ENCODE peak calls at places on chromosome 12, in six cellular contexts. Y is epithelial cell of esophagus, D is MM.1S, K is choroid plexus epithelial cell, W is heart right ventricle, N is AG10803. E is an unnamed sample.

GRCh38 chr12:54053625-54054441 is at the start of gene HOXC4:
- DNase-seq in Y (no peak), D (no peak), K (no peak), W (no peak), N (no peak), E (peak)

GRCh38 chr12:68813242-68813593 is 5.2 kb downstream of the MDM2 start:
- DNase-seq in Y (no peak), D (no peak), K (no peak), W (no peak), N (no peak), E (no peak)

GRCh38 chr12:67515679-67516363 is 132.7 kb upstream of the DYRK2 start:
- DNase-seq in Y (no peak), D (peak), K (peak), W (no peak), N (no peak), E (peak)

GRCh38 chr12:113261847-113262470 is 40.7 kb downstream of the TPCN1 start:
- DNase-seq in Y (no peak), D (no peak), K (peak), W (no peak), N (no peak), E (no peak)

GRCh38 chr12:31874961-31875608 is 84.1 kb upstream of the RESF1 start:
- DNase-seq in Y (peak), D (peak), K (peak), W (peak), N (peak), E (peak)

GRCh38 chr12:67982165-67982563 is 7.1 kb upstream of the IFNG-AS1 start:
- DNase-seq in Y (no peak), D (no peak), K (peak), W (no peak), N (peak), E (no peak)

GRCh38 chr12:71627438-71628002 is 36.1 kb downstream of the ZFC3H1 start:
- DNase-seq in Y (no peak), D (no peak), K (no peak), W (no peak), N (no peak), E (no peak)

GRCh38 chr12:109696485-109697269 is 16.9 kb upstream of the FAM222A start:
- DNase-seq in Y (peak), D (no peak), K (peak), W (no peak), N (no peak), E (no peak)

GRCh38 chr12:131773582-131774221 is 54.5 kb upstream of the MMP17 start:
- DNase-seq in Y (no peak), D (peak), K (no peak), W (no peak), N (no peak), E (peak)

GRCh38 chr12:31265722-31266121 is 60.2 kb downstream of the SINHCAF start:
- DNase-seq in Y (no peak), D (no peak), K (no peak), W (no peak), N (no peak), E (no peak)

GRCh38 chr12:123444396-123445026 is 8.0 kb upstream of the RILPL2 start:
- DNase-seq in Y (peak), D (no peak), K (peak), W (no peak), N (peak), E (no peak)

GRCh38 chr12:46830731-46831334 is 5.0 kb upstream of the SLC38A4 start:
- DNase-seq in Y (peak), D (no peak), K (no peak), W (peak), N (no peak), E (no peak)

GRCh38 chr12:51391047-51391837 is at the start of gene GALNT6:
- DNase-seq in Y (peak), D (peak), K (no peak), W (peak), N (no peak), E (no peak)

GRCh38 chr12:65695077-65695865 is 129.0 kb upstream of the HMGA2 start:
- DNase-seq in Y (peak), D (no peak), K (peak), W (no peak), N (peak), E (no peak)

GRCh38 chr12:103908877-103909276 is 21.3 kb upstream of the HSP90B1 start:
- DNase-seq in Y (no peak), D (no peak), K (peak), W (no peak), N (peak), E (no peak)

GRCh38 chr12:19515179-19515578 is 75.9 kb downstream of the AEBP2 start:
- DNase-seq in Y (peak), D (no peak), K (peak), W (no peak), N (no peak), E (no peak)

GRCh38 chr12:81610955-81611889 is 147.9 kb downstream of the PPFIA2 start:
- DNase-seq in Y (peak), D (peak), K (peak), W (no peak), N (no peak), E (no peak)

GRCh38 chr12:88578274-88578673 is 2.0 kb downstream of the KITLG start:
- DNase-seq in Y (no peak), D (no peak), K (peak), W (no peak), N (no peak), E (no peak)

GRCh38 chr12:42705863-42706262 is 116.3 kb upstream of the PRICKLE1 start:
- DNase-seq in Y (peak), D (no peak), K (peak), W (peak), N (peak), E (no peak)

GRCh38 chr12:57904848-57905811 is 36.2 kb upstream of the ATP23 start:
- DNase-seq in Y (peak), D (peak), K (peak), W (peak), N (peak), E (peak)

GRCh38 chr12:101013993-101014392 is 196.0 kb downstream of the SLC5A8 start:
- DNase-seq in Y (no peak), D (no peak), K (no peak), W (no peak), N (no peak), E (no peak)

GRCh38 chr12:54201001-54201794 is 12.4 kb upstream of the SMUG1 start:
- DNase-seq in Y (peak), D (peak), K (peak), W (peak), N (peak), E (no peak)

GRCh38 chr12:129393357-129393937 is 510.4 kb downstream of the TMEM132D start:
- DNase-seq in Y (no peak), D (no peak), K (no peak), W (no peak), N (no peak), E (no peak)

GRCh38 chr12:22046968-22047390 is 961 bp downstream of the CMAS start:
- DNase-seq in Y (no peak), D (no peak), K (peak), W (no peak), N (no peak), E (no peak)

DNA sequence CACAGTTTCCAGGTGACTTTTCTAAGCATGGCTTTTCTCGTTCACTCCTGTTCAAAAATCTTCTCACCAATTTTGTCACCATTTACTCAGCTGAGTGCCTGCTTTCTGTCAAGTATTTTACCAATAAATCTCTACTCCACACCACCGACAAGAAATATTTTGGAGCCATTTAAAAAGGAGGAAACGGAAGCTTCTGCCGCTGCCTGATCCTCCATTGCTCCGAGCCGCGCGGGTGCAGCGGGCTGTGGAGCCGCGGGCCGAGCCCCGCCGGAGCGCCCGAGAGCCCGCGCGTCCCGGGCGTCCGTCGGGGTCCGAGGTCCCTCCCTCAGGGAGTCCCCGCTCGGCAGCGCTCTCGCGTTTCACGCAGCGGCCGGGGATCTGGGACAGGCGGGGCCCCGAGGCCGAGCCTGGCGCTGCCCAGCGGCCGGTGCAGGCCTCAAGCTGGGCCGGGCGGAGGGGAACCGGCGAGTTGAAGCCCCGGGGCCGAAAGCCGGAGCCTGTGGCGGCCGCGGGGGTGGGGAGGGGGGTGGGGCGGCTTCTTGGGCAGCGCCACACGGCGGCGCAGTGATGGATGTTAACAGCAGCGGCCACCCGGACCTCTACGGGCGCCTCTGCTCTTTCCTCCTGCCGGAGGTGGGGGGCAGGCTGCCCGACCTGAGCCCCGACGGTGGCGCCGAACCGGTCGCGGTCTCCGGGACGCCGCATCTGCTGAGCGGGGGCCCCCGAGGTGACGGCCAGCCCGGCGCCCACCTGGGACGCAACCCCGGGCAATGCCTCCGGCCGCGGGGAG is 1.1 kb upstream of the HEBP1 start:
- DNase-seq in Y (peak), D (peak), K (peak), W (peak), N (peak), E (no peak)
- TF ChIP-seq CTCF in Y (peak), D (peak), K (peak), W (peak), N (peak), E (peak)

GRCh38 chr12:120726510-120726793 is 826 bp downstream of the ACADS start:
- DNase-seq in Y (no peak), D (no peak), K (no peak), W (no peak), N (no peak), E (no peak)
- H3K4me3 ChIP-seq in Y (no peak), D (peak), K (no peak), W (peak), N (peak), E (peak)

DNA sequence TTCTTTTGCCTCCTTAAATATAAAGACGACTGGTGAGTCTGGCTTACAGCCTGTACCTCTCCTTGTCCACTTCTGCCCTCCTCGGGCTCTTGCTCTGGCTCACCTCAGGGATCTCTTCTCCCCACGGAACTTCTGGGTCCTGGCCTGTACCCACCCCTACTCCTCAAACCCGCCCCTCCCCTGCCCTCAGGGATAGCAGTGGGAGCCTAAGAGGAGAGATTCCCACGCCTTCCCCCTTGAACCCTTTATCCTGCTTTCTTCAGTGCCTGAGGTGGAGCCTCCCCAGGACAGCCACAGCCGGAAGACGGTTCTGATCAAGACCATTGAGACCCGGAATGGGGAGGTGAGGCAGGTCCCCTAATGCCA is 2.7 kb downstream of the PRPH start:
- DNase-seq in Y (no peak), D (no peak), K (no peak), W (no peak), N (no peak), E (no peak)
- TF ChIP-seq CTCF in Y (no peak), D (no peak), K (no peak), W (no peak), N (no peak), E (no peak)

GRCh38 chr12:29149691-29150382 is 759 bp downstream of the FAR2 start:
- DNase-seq in Y (no peak), D (no peak), K (no peak), W (peak), N (no peak), E (no peak)
- H3K4me3 ChIP-seq in Y (peak), D (peak), K (peak), W (peak), N (peak), E (peak)

GRCh38 chr12:120686690-120687569 is at the start of gene MLEC:
- DNase-seq in Y (peak), D (peak), K (peak), W (peak), N (peak), E (peak)
- TF ChIP-seq CTCF in Y (peak), D (no peak), K (no peak), W (no peak), N (no peak), E (peak)

DNA sequence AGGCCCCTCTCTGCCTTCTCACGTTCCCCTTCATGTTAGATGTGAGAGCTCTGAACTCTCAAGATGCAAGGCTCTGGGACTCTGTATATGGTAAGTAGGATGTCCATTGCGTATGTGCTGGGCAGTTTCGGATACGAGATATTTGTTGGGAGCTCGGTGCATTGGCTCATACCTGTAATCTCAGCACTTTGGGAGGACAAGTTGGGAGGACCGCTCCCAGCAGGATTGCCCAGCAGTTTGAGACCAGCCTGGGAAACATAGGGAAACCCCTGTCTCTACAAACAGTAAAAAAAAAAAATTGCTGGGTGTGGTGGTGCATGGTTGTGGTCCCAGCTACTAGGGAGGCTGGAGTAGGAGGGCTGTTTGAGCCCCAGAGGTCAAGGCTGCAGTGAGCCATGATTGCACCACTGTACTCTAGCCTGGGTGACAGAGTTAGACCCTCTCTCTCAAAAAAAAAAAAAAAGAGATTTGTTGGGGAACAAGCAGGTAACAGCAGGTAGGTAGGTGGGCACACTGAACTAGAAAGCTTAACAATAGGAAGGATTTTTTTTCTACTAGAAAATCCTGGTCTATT is 3.4 kb downstream of the TMEM120B start:
- DNase-seq in Y (no peak), D (no peak), K (no peak), W (no peak), N (no peak), E (no peak)
- H3K4me3 ChIP-seq in Y (no peak), D (no peak), K (no peak), W (no peak), N (no peak), E (no peak)

GRCh38 chr12:104958009-104958945 is at the start of gene SLC41A2:
- DNase-seq in Y (peak), D (peak), K (peak), W (peak), N (peak), E (peak)
- TF ChIP-seq CTCF in Y (peak), D (peak), K (peak), W (peak), N (no peak), E (peak)

GRCh38 chr12:48978741-48979601 is 849 bp downstream of the WNT1 start:
- DNase-seq in Y (no peak), D (no peak), K (no peak), W (no peak), N (no peak), E (no peak)
- H3K4me3 ChIP-seq in Y (no peak), D (peak), K (no peak), W (peak), N (peak), E (peak)

GRCh38 chr12:91990525-91990924 is 155.1 kb downstream of the BTG1 start:
- DNase-seq in Y (no peak), D (no peak), K (peak), W (no peak), N (no peak), E (no peak)

GRCh38 chr12:91991397-91992187 is 154.1 kb downstream of the BTG1 start:
- DNase-seq in Y (peak), D (peak), K (peak), W (no peak), N (no peak), E (peak)

GRCh38 chr12:91998316-91998715 is 147.3 kb downstream of the BTG1 start:
- DNase-seq in Y (no peak), D (no peak), K (no peak), W (no peak), N (no peak), E (no peak)

GRCh38 chr12:91993287-91994028 is 152.2 kb downstream of the BTG1 start:
- DNase-seq in Y (no peak), D (no peak), K (no peak), W (no peak), N (no peak), E (no peak)

GRCh38 chr12:91994208-91994797 is 151.3 kb downstream of the BTG1 start:
- DNase-seq in Y (no peak), D (no peak), K (no peak), W (no peak), N (no peak), E (no peak)
- TF ChIP-seq CTCF in Y (no peak), D (no peak), K (no peak), W (no peak), N (no peak), E (no peak)